ENCODE peak calls at places on chromosomes 12 and 14, in six cellular contexts. One of them, this sample, is unnamed.
A peak's percentile ranks its signal among the peaks of the same experiment; 100 is the strongest.

GRCh38 chr14:50667491-50668007 is 557 bp downstream of the SAV1 start:
- DNase-seq in fibroblast of lung: no peak
- DNase-seq in AG09309: no peak
- DNase-seq in left ventricle myocardium inferior: no peak
- DNase-seq in AG08395: no peak
- DNase-seq in H9: peak; percentile 58
- DNase-seq in this sample: no peak

GRCh38 chr14:51869426-51870113 is 9.2 kb downstream of the GNG2 start:
- DNase-seq in fibroblast of lung: no peak
- DNase-seq in AG09309: no peak
- DNase-seq in left ventricle myocardium inferior: no peak
- DNase-seq in AG08395: no peak
- DNase-seq in H9: no peak
- DNase-seq in this sample: peak; percentile 34

GRCh38 chr12:18546399-18546798 is 191.4 kb downstream of the PLCZ1 start:
- DNase-seq in fibroblast of lung: peak; percentile 83
- DNase-seq in AG09309: no peak
- DNase-seq in left ventricle myocardium inferior: no peak
- DNase-seq in AG08395: peak; percentile 7
- DNase-seq in H9: no peak
- DNase-seq in this sample: no peak

GRCh38 chr12:96238336-96239031 is 44.3 kb downstream of the ELK3 start:
- DNase-seq in fibroblast of lung: peak; percentile 46
- DNase-seq in AG09309: no peak
- DNase-seq in left ventricle myocardium inferior: peak; percentile 28
- DNase-seq in AG08395: no peak
- DNase-seq in H9: no peak
- DNase-seq in this sample: no peak

GRCh38 chr14:54711312-54711711 is 144.4 kb downstream of the SAMD4A start:
- DNase-seq in fibroblast of lung: no peak
- DNase-seq in AG09309: no peak
- DNase-seq in left ventricle myocardium inferior: no peak
- DNase-seq in AG08395: no peak
- DNase-seq in H9: no peak
- DNase-seq in this sample: no peak

GRCh38 chr12:69388371-69388770 is 28.8 kb downstream of the YEATS4 start:
- DNase-seq in fibroblast of lung: peak; percentile 85
- DNase-seq in AG09309: peak; percentile 53
- DNase-seq in left ventricle myocardium inferior: no peak
- DNase-seq in AG08395: peak; percentile 43
- DNase-seq in H9: no peak
- DNase-seq in this sample: no peak

GRCh38 chr12:52607314-52607713 is 6.1 kb upstream of the KRT72 start:
- DNase-seq in fibroblast of lung: no peak
- DNase-seq in AG09309: no peak
- DNase-seq in left ventricle myocardium inferior: no peak
- DNase-seq in AG08395: no peak
- DNase-seq in H9: peak; percentile 10
- DNase-seq in this sample: no peak

GRCh38 chr14:32428149-32428548 is 99.1 kb downstream of the AKAP6 start:
- DNase-seq in fibroblast of lung: no peak
- DNase-seq in AG09309: no peak
- DNase-seq in left ventricle myocardium inferior: no peak
- DNase-seq in AG08395: no peak
- DNase-seq in H9: no peak
- DNase-seq in this sample: no peak

GRCh38 chr12:104864668-104865067 is 93.4 kb downstream of the SLC41A2 start:
- DNase-seq in fibroblast of lung: peak; percentile 20
- DNase-seq in AG09309: no peak
- DNase-seq in left ventricle myocardium inferior: no peak
- DNase-seq in AG08395: no peak
- DNase-seq in H9: no peak
- DNase-seq in this sample: no peak

GRCh38 chr14:64611358-64612020 is 61.7 kb downstream of the PPP1R36 start:
- DNase-seq in fibroblast of lung: peak; percentile 63
- DNase-seq in AG09309: no peak
- DNase-seq in left ventricle myocardium inferior: no peak
- DNase-seq in AG08395: peak; percentile 39
- DNase-seq in H9: no peak
- DNase-seq in this sample: no peak

GRCh38 chr14:51607677-51608076 is 44.0 kb upstream of the FRMD6 start:
- DNase-seq in fibroblast of lung: peak; percentile 66
- DNase-seq in AG09309: peak; percentile 98
- DNase-seq in left ventricle myocardium inferior: no peak
- DNase-seq in AG08395: peak; percentile 88
- DNase-seq in H9: no peak
- DNase-seq in this sample: no peak

GRCh38 chr14:36217732-36218131 is 41.2 kb upstream of the PTCSC3 start:
- DNase-seq in fibroblast of lung: no peak
- DNase-seq in AG09309: no peak
- DNase-seq in left ventricle myocardium inferior: no peak
- DNase-seq in AG08395: no peak
- DNase-seq in H9: no peak
- DNase-seq in this sample: no peak

GRCh38 chr14:92471919-92472318 is 41.7 kb upstream of the RIN3 start:
- DNase-seq in fibroblast of lung: peak; percentile 76
- DNase-seq in AG09309: peak; percentile 41
- DNase-seq in left ventricle myocardium inferior: no peak
- DNase-seq in AG08395: peak; percentile 73
- DNase-seq in H9: peak; percentile 75
- DNase-seq in this sample: no peak

GRCh38 chr12:128190614-128191013 is 76.4 kb upstream of the TMEM132C start:
- DNase-seq in fibroblast of lung: no peak
- DNase-seq in AG09309: no peak
- DNase-seq in left ventricle myocardium inferior: no peak
- DNase-seq in AG08395: no peak
- DNase-seq in H9: peak; percentile 80
- DNase-seq in this sample: no peak

GRCh38 chr12:8544295-8544694 is 3.6 kb upstream of the CLEC4E start:
- DNase-seq in fibroblast of lung: peak; percentile 72
- DNase-seq in AG09309: peak; percentile 17
- DNase-seq in left ventricle myocardium inferior: no peak
- DNase-seq in AG08395: peak; percentile 73
- DNase-seq in H9: peak; percentile 87
- DNase-seq in this sample: peak; percentile 63

GRCh38 chr14:105473677-105474477 is 744 bp upstream of the CRIP2 start:
- DNase-seq in fibroblast of lung: peak; percentile 86
- DNase-seq in AG09309: peak; percentile 18
- DNase-seq in left ventricle myocardium inferior: peak; percentile 97
- DNase-seq in AG08395: peak; percentile 89
- DNase-seq in H9: peak; percentile 97
- DNase-seq in this sample: peak; percentile 83

GRCh38 chr14:99169776-99170356 is 102.1 kb downstream of the BCL11B start:
- DNase-seq in fibroblast of lung: no peak
- DNase-seq in AG09309: no peak
- DNase-seq in left ventricle myocardium inferior: no peak
- DNase-seq in AG08395: no peak
- DNase-seq in H9: peak; percentile 39
- DNase-seq in this sample: no peak

GRCh38 chr12:29024117-29024516 is 125.0 kb upstream of the FAR2 start:
- DNase-seq in fibroblast of lung: no peak
- DNase-seq in AG09309: no peak
- DNase-seq in left ventricle myocardium inferior: no peak
- DNase-seq in AG08395: peak; percentile 16
- DNase-seq in H9: no peak
- DNase-seq in this sample: no peak

GRCh38 chr14:53190938-53191337 is 37.8 kb upstream of the DDHD1 start:
- DNase-seq in fibroblast of lung: no peak
- DNase-seq in AG09309: no peak
- DNase-seq in left ventricle myocardium inferior: no peak
- DNase-seq in AG08395: no peak
- DNase-seq in H9: no peak
- DNase-seq in this sample: no peak

GRCh38 chr12:28611501-28611900 is 421.2 kb downstream of the CCDC91 start:
- DNase-seq in fibroblast of lung: no peak
- DNase-seq in AG09309: no peak
- DNase-seq in left ventricle myocardium inferior: no peak
- DNase-seq in AG08395: no peak
- DNase-seq in H9: no peak
- DNase-seq in this sample: no peak

GRCh38 chr12:26277511-26278246 is 82.3 kb downstream of the SSPN start:
- DNase-seq in fibroblast of lung: no peak
- DNase-seq in AG09309: peak; percentile 63
- DNase-seq in left ventricle myocardium inferior: no peak
- DNase-seq in AG08395: peak; percentile 56
- DNase-seq in H9: no peak
- DNase-seq in this sample: no peak

GRCh38 chr12:6532927-6533652 is 1.2 kb upstream of the GAPDH start:
- DNase-seq in fibroblast of lung: peak; percentile 57
- DNase-seq in AG09309: no peak
- DNase-seq in left ventricle myocardium inferior: peak; percentile 80
- DNase-seq in AG08395: peak; percentile 59
- DNase-seq in H9: peak; percentile 91
- DNase-seq in this sample: no peak

GRCh38 chr12:51172515-51173431 is at the start of gene TFCP2:
- DNase-seq in fibroblast of lung: peak; percentile 97
- DNase-seq in AG09309: peak; percentile 74
- DNase-seq in left ventricle myocardium inferior: peak; percentile 97
- DNase-seq in AG08395: peak; percentile 98
- DNase-seq in H9: peak; percentile 99
- DNase-seq in this sample: peak; percentile 89

GRCh38 chr12:68745376-68745903 is 536 bp upstream of the SLC35E3 start:
- DNase-seq in fibroblast of lung: peak; percentile 3
- DNase-seq in AG09309: no peak
- DNase-seq in left ventricle myocardium inferior: no peak
- DNase-seq in AG08395: no peak
- DNase-seq in H9: no peak
- DNase-seq in this sample: no peak

GRCh38 chr12:26226119-26226518 is 30.7 kb downstream of the SSPN start:
- DNase-seq in fibroblast of lung: no peak
- DNase-seq in AG09309: no peak
- DNase-seq in left ventricle myocardium inferior: no peak
- DNase-seq in AG08395: no peak
- DNase-seq in H9: no peak
- DNase-seq in this sample: no peak

GRCh38 chr12:93183940-93184663 is 193.6 kb upstream of the NUDT4 start:
- DNase-seq in fibroblast of lung: peak; percentile 63
- DNase-seq in AG09309: no peak
- DNase-seq in left ventricle myocardium inferior: peak; percentile 48
- DNase-seq in AG08395: no peak
- DNase-seq in H9: no peak
- DNase-seq in this sample: no peak